ENCODE peak calls at places on chromosomes 3 and 15, in six cellular contexts. R is IMR-90, K is psoas muscle, Q is SK-N-SH, U is left ventricle myocardium inferior, A is MM.1S. J is an unnamed sample.
A peak's percentile ranks its signal among the peaks of the same experiment; 100 is the strongest.

GRCh38 chr3:135970500-135971116 is 5.1 kb downstream of the PPP2R3A start:
- DNase-seq in K (no peak), Q (no peak), R (peak; percentile 44), U (no peak), A (no peak), J (no peak)

GRCh38 chr3:28239108-28239507 is 2.3 kb upstream of the CMC1 start:
- DNase-seq in K (no peak), U (no peak), Q (no peak), A (no peak), R (no peak), J (no peak)

GRCh38 chr3:15804553-15805095 is 6.8 kb upstream of the ANKRD28 start:
- DNase-seq in A (no peak), Q (no peak), R (no peak), K (no peak), U (no peak), J (no peak)

GRCh38 chr3:192516850-192517249 is 210.5 kb downstream of the FGF12 start:
- DNase-seq in R (no peak), Q (no peak), A (no peak), K (no peak), U (no peak), J (no peak)

GRCh38 chr3:127458698-127459097 is 131.8 kb downstream of the TPRA1 start:
- DNase-seq in U (no peak), K (peak; percentile 39), A (peak; percentile 26), Q (no peak), R (no peak), J (no peak)

GRCh38 chr3:99645277-99646106 is 7.1 kb downstream of the COL8A1 start:
- DNase-seq in R (peak; percentile 81), Q (peak; percentile 23), A (no peak), K (no peak), U (no peak), J (peak; percentile 75)

GRCh38 chr3:114178770-114179368 is at the start of gene DRD3:
- DNase-seq in A (no peak), U (no peak), R (peak; percentile 44), K (no peak), Q (no peak), J (peak; percentile 39)

GRCh38 chr15:48510976-48511375 is 134.5 kb downstream of the FBN1 start:
- DNase-seq in Q (no peak), A (no peak), R (no peak), K (no peak), U (no peak), J (no peak)

GRCh38 chr3:133042778-133043177 is 4.6 kb downstream of the TMEM108 start:
- DNase-seq in A (no peak), R (peak; percentile 8), K (no peak), U (no peak), Q (no peak), J (no peak)

GRCh38 chr3:156516951-156517350 is 38.0 kb downstream of the SSR3 start:
- DNase-seq in K (no peak), R (no peak), A (no peak), Q (no peak), U (no peak), J (peak; percentile 32)

GRCh38 chr3:170425491-170426239 is 7.0 kb downstream of the CLDN11 start:
- DNase-seq in R (no peak), K (no peak), U (no peak), Q (peak; percentile 44), A (no peak), J (no peak)

GRCh38 chr3:100361897-100362296 is 27.3 kb downstream of the NIT2 start:
- DNase-seq in K (no peak), R (no peak), Q (no peak), U (no peak), A (no peak), J (no peak)

GRCh38 chr3:68620211-68620610 is 312.1 kb downstream of the TAFA4 start:
- DNase-seq in R (no peak), U (no peak), K (peak; percentile 34), A (no peak), Q (no peak), J (no peak)

GRCh38 chr3:43363621-43364266 is 77.4 kb downstream of the SNRK start:
- DNase-seq in A (no peak), R (peak; percentile 51), K (peak; percentile 84), Q (no peak), U (peak; percentile 75), J (peak; percentile 93)

GRCh38 chr3:160403796-160404510 is 4.5 kb downstream of the SMC4 start:
- DNase-seq in A (peak; percentile 40), R (peak; percentile 32), U (no peak), K (no peak), Q (no peak), J (peak; percentile 54)
- H3K4me3 ChIP-seq in A (peak overlapping the region; percentile 89), R (no peak overlapping the region), U (peak overlapping the region; percentile 81), K (no peak overlapping the region), Q (peak overlapping the region; percentile 79), J (peak overlapping the region; percentile 97)

GRCh38 chr3:11717301-11717700 is 73.6 kb upstream of the VGLL4 start:
- DNase-seq in Q (no peak), K (no peak), A (no peak), R (peak; percentile 39), U (no peak), J (no peak)
- H3K4me3 ChIP-seq in Q (peak overlapping the region; percentile 99), K (peak overlapping the region; percentile 90), A (no peak overlapping the region), R (no peak overlapping the region), U (peak overlapping the region; percentile 81), J (no peak overlapping the region)

GRCh38 chr3:160566499-160566898 is 1.1 kb upstream of the KPNA4 start:
- DNase-seq in K (no peak), A (no peak), U (no peak), Q (no peak), R (no peak), J (no peak)
- H3K4me3 ChIP-seq in K (peak overlapping the region; percentile 93), A (peak overlapping the region; percentile 92), U (peak overlapping the region; percentile 82), Q (peak overlapping the region; percentile 80), R (peak overlapping the region; percentile 54), J (peak overlapping the region; percentile 92)

GRCh38 chr15:68053997-68054657 is at the start of gene PIAS1:
- DNase-seq in A (peak; percentile 93), K (peak; percentile 98), Q (peak; percentile 99), U (peak; percentile 95), R (peak; percentile 83), J (peak; percentile 89)

GRCh38 chr15:68052431-68052830 is 1.7 kb upstream of the PIAS1 start:
- DNase-seq in K (no peak), A (no peak), R (peak; percentile 16), U (no peak), Q (no peak), J (no peak)

GRCh38 chr15:68051907-68052306 is 2.2 kb upstream of the PIAS1 start:
- DNase-seq in R (no peak), A (no peak), Q (no peak), K (no peak), U (no peak), J (no peak)

GRCh38 chr15:68053701-68053996 is 466 bp upstream of the PIAS1 start:
- DNase-seq in Q (no peak), R (no peak), A (peak; percentile 11), K (no peak), U (no peak), J (no peak)

DNA sequence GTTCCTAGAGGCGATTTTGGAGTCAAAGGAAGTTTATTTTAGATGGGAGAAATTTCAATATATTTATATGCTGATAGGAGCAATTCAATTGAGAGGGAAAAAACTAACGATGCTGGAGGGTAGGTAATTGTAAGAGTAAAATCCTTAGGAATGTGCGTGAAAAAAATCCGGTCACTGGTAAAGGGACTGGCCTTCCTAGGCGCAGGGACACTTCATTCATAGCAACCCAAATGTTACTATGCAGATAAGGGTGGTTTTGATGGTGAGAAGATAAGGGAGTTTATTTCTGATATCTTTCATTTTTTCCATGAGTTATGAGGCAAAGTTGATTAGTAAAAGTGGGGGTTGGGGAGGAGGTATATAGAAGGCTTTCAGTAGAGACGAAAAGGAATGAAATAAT is 1.1 kb upstream of the PIAS1 start:
- DNase-seq in U (no peak), K (no peak), Q (no peak), R (no peak), A (no peak), J (no peak)
- H3K4me3 ChIP-seq in U (no peak overlapping the region), K (no peak overlapping the region), Q (no peak overlapping the region), R (no peak overlapping the region), A (no peak overlapping the region), J (no peak overlapping the region)

DNA sequence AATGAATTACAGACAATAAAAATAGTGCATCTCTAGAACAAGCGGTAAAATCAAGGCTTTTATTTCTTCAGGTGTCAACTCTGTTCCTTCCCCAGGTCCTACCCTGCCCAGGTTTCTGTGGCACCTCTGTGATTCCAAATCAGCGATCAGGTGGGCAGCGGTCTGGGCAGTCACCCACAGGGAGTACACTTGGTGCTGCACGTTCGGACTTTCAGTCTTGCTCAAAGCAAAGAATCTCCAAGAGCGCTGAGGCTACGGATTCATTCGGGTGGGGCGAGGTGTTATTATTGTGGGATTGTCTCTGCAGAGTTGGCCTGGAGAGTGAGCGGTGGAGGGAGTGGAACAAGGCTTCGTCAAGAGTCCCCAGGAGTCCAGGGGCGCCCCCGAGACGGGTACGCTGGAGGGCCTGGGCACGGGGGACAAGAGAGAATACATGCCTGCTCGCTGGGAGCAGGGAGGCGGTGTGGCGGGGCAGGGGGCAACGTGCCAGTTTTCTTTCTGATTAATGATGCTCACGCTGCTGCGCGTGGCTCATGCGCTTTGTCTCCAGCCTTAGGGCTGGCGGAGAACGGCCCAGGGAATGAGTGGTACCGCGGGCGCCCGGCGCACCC is 580 bp upstream of the ARPP21 start:
- DNase-seq in Q (no peak), A (no peak), K (no peak), U (no peak), R (no peak), J (no peak)
- H3K4me3 ChIP-seq in Q (peak overlapping the region; percentile 68), A (no peak overlapping the region), K (peak overlapping the region; percentile 80), U (peak overlapping the region; percentile 60), R (no peak overlapping the region), J (no peak overlapping the region)

DNA sequence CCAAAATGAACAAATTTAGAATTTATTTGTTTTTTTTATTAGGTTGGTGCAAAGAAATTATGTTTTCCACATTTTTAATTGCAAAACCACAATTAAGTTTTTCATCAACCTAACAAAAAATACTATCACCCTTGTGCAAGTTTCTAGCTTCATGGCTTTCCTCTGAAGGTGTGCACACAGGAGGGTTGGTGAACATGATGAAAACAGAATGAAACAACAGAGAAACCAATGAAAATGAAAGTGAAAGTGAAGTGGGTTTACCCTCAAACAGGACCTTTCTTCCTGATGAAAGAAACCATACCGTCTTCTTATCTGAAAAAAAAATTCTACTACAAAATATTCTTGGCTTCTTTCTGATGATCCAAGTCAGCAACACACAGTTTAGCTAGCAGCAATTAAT is 71.9 kb upstream of the FEZF2 start:
- DNase-seq in R (peak; percentile 29), A (peak; percentile 63), Q (no peak), K (no peak), U (no peak), J (peak; percentile 56)
- H3K4me3 ChIP-seq in R (peak overlapping the region; percentile 47), A (no peak overlapping the region), Q (peak overlapping the region; percentile 51), K (no peak overlapping the region), U (no peak overlapping the region), J (peak overlapping the region; percentile 52)